ENCODE peak calls at places on chromosomes 12 and 14, in seven cellular contexts. H is mesendoderm, Q is H9, C is neuronal stem cell, A is IMR-90, K is mesenchymal stem cell, Z is H1. J is an unnamed sample.

GRCh38 chr14:72792051-72792788 is 101.7 kb downstream of the DPF3 start:
- DNase-seq in H (peak), Q (peak), C (peak), A (no peak), K (peak), Z (no peak), J (no peak)

GRCh38 chr14:44463386-44464004 is 43.6 kb downstream of the FSCB start:
- DNase-seq in H (no peak), Q (no peak), C (no peak), A (no peak), K (no peak), Z (no peak), J (no peak)

GRCh38 chr14:54902143-54902520 is 494 bp downstream of the GCH1 start:
- DNase-seq in H (peak), Q (peak), C (peak), A (peak), K (peak), Z (peak), J (peak)

GRCh38 chr14:21184252-21184651 is 28.4 kb upstream of the OR5AU1 start:
- DNase-seq in H (no peak), Q (no peak), C (no peak), A (no peak), K (no peak), Z (no peak), J (no peak)

GRCh38 chr14:76117789-76118188 is 33.9 kb upstream of the GPATCH2L start:
- DNase-seq in H (no peak), Q (no peak), C (no peak), A (no peak), K (no peak), Z (no peak), J (no peak)

GRCh38 chr12:117012189-117012805 is 86.9 kb downstream of the TESC start:
- DNase-seq in H (no peak), Q (no peak), C (no peak), A (peak), K (peak), Z (no peak), J (no peak)

GRCh38 chr12:18747960-18748359 is 10.0 kb downstream of the CAPZA3 start:
- DNase-seq in H (peak), Q (no peak), C (no peak), A (peak), K (peak), Z (no peak), J (peak)

GRCh38 chr12:53255993-53256392 is 12.1 kb upstream of the ESPL1 start:
- DNase-seq in H (no peak), Q (no peak), C (no peak), A (no peak), K (no peak), Z (no peak), J (no peak)

GRCh38 chr12:59005195-59005961 is 85.1 kb upstream of the LRIG3 start:
- DNase-seq in H (no peak), Q (no peak), C (no peak), A (peak), K (peak), Z (no peak), J (no peak)

GRCh38 chr12:27207626-27208413 is 36.3 kb upstream of the STK38L start:
- DNase-seq in H (no peak), Q (no peak), C (no peak), A (peak), K (no peak), Z (no peak), J (no peak)

GRCh38 chr12:66239295-66239694 is 50.3 kb downstream of the IRAK3 start:
- DNase-seq in H (peak), Q (no peak), C (no peak), A (no peak), K (no peak), Z (no peak), J (no peak)

GRCh38 chr14:55581011-55581806 is 1.2 kb downstream of the KTN1 start:
- DNase-seq in H (peak), Q (peak), C (no peak), A (no peak), K (peak), Z (peak), J (peak)

GRCh38 chr12:131123817-131124216 is 170.1 kb downstream of the ADGRD1 start:
- DNase-seq in H (no peak), Q (peak), C (no peak), A (no peak), K (no peak), Z (no peak), J (no peak)

GRCh38 chr12:130649646-130650045 is 66.5 kb downstream of the RIMBP2 start:
- DNase-seq in H (no peak), Q (no peak), C (no peak), A (no peak), K (no peak), Z (no peak), J (no peak)

GRCh38 chr12:81517296-81517695 is 241.9 kb downstream of the PPFIA2 start:
- DNase-seq in H (no peak), Q (no peak), C (no peak), A (no peak), K (no peak), Z (no peak), J (no peak)

GRCh38 chr12:81518638-81519037 is 240.5 kb downstream of the PPFIA2 start:
- DNase-seq in H (no peak), Q (no peak), C (no peak), A (no peak), K (no peak), Z (no peak), J (no peak)

GRCh38 chr12:81520064-81520945 is 238.8 kb downstream of the PPFIA2 start:
- DNase-seq in H (no peak), Q (no peak), C (no peak), A (no peak), K (peak), Z (no peak), J (no peak)
- H3K23ac ChIP-seq in H (no peak), Q (no peak), C (no peak), A (no peak), K (no peak), Z (no peak), J (peak)

GRCh38 chr12:132485619-132486018 is 4.3 kb upstream of the FBRSL1 start:
- DNase-seq in H (no peak), Q (no peak), C (no peak), A (no peak), K (no peak), Z (no peak), J (no peak)

GRCh38 chr12:132483208-132483607 is 6.7 kb upstream of the FBRSL1 start:
- DNase-seq in H (no peak), Q (no peak), C (no peak), A (no peak), K (no peak), Z (no peak), J (no peak)

GRCh38 chr12:132484891-132485441 is 5.0 kb upstream of the FBRSL1 start:
- DNase-seq in H (no peak), Q (no peak), C (no peak), A (no peak), K (no peak), Z (no peak), J (no peak)

GRCh38 chr12:132483612-132484011 is 6.3 kb upstream of the FBRSL1 start:
- DNase-seq in H (no peak), Q (no peak), C (no peak), A (no peak), K (no peak), Z (no peak), J (no peak)

DNA sequence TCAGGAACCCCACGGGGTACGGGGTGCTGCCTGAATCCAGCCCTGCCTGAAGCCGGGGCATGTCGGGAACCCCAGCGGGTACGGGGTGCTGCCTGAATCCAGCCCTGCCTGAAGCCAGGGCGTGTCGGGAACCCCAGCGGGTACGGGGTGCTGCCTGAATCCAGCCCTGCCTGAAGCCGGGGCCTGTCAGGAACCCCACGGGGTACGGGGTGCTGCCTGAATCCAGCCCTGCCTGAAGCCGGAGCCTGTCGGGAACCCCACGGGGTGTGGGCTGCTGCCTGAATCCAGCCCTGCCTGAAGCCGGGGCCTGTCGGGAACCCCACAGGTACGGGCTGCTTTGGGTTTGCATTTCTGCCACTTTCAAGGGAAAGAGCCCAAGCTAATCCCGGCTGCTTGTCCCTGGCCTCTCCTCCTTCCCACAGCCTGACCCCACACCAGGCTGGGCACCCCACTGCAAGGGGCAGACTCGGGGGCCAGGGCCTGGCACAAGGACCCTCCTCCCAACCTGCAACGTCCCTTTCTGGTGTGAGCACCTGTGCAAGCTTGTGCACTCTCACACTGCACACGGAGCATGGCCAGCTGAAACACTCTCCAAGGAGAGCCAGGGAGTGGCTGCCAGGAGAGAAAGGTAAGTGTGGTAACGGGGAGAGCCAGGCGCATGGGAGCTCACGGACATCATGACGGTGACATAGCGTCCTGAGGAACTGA is 5.6 kb upstream of the FBRSL1 start:
- DNase-seq in H (no peak), Q (no peak), C (no peak), A (no peak), K (no peak), Z (no peak), J (no peak)
- H2AK5ac ChIP-seq in H (no peak), Q (no peak), C (peak), A (no peak), K (no peak), Z (no peak), J (no peak)

GRCh38 chr14:104731249-104731924 is 7.4 kb downstream of the ADSS1 start:
- DNase-seq in H (peak), Q (peak), C (no peak), A (no peak), K (peak), Z (no peak), J (no peak)

GRCh38 chr14:104734051-104734587 is 10.1 kb downstream of the ADSS1 start:
- DNase-seq in H (no peak), Q (no peak), C (no peak), A (no peak), K (no peak), Z (no peak), J (no peak)

GRCh38 chr14:104731925-104732294 is 7.9 kb downstream of the ADSS1 start:
- DNase-seq in H (no peak), Q (no peak), C (no peak), A (no peak), K (no peak), Z (no peak), J (no peak)

GRCh38 chr14:104732931-104733681 is 9.1 kb downstream of the ADSS1 start:
- DNase-seq in H (no peak), Q (no peak), C (no peak), A (no peak), K (no peak), Z (no peak), J (no peak)

DNA sequence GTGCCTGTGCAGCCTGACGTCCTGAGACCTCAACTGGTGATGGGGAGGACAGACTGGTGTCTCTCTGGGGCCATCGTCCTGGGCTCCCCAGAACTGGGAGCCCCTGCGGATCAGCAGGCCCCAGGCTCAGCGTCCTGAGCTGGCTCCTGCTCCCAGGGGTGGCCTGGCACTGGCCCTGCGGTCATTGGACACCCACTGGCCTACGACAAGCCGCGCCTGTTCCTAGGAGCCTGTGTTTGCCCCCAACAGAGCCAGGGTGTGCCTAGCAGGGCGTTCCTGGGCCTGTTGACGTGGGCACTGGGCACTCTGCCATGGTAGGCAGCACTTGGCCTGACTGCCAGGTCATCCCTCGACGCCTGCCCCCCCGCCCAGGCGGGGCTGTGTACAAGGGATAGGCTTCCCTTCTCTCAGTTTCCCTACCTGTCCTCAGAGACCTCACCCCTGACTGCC is 8.4 kb downstream of the ADSS1 start:
- DNase-seq in H (no peak), Q (no peak), C (no peak), A (no peak), K (no peak), Z (no peak), J (no peak)
- H2BK120ac ChIP-seq in H (no peak), Q (no peak), C (no peak), A (no peak), K (peak), Z (no peak), J (no peak)

GRCh38 chr12:108304633-108305032 is 34.5 kb downstream of the CMKLR1 start:
- DNase-seq in H (peak), Q (peak), C (no peak), A (no peak), K (no peak), Z (no peak), J (peak)
- H3K23ac ChIP-seq in H (no peak), Q (no peak), C (no peak), A (no peak), K (no peak), Z (no peak), J (no peak)

GRCh38 chr12:115209230-115209629 is 525.3 kb upstream of the TBX3 start:
- DNase-seq in H (no peak), Q (no peak), C (no peak), A (no peak), K (peak), Z (no peak), J (no peak)
- H2AK5ac ChIP-seq in H (no peak), Q (no peak), C (no peak), A (no peak), K (no peak), Z (no peak), J (no peak)

DNA sequence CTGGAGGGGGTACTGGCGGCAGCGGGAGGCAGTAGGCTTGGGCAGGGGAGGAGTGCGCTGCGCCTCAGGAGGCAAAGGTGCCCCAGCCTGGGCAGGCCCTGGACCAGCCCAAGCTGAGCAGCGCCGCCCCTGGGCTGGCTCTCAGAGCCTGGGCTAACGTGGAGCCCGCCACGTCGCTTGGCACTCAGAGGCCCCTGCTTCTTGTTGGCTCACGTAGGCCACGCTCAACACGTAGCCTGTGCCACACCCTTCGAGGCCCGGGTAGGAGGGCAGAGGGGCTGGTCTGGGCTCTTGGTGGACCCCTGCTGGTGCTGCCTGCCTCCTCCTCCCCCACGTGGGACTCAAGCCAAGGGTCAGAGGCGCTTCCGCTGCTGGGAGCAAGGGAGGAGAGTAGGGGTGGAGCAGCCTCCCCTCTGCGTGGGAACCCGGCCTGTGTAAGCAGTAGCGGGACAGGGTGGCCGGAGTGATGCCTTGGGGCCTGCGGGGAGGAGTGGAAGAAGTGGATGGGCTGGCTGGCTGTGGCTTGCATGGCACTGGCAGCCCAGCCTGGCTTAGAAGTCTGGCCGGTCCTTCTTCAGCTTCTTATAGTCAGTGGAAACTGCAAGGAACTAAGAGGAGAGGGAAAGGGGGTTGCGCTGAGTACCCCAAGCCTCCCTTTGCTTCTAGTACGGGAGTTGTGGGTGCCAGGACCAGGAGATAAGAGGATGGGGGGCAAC is 5.7 kb downstream of the SHMT2 start:
- DNase-seq in H (peak), Q (peak), C (no peak), A (peak), K (peak), Z (peak), J (no peak)
- H2BK120ac ChIP-seq in H (no peak), Q (no peak), C (no peak), A (no peak), K (no peak), Z (no peak), J (no peak)

GRCh38 chr12:92044435-92044834 is 101.2 kb downstream of the BTG1 start:
- DNase-seq in H (no peak), Q (no peak), C (no peak), A (no peak), K (no peak), Z (no peak), J (no peak)

GRCh38 chr12:92049403-92049802 is 96.2 kb downstream of the BTG1 start:
- DNase-seq in H (no peak), Q (no peak), C (no peak), A (no peak), K (no peak), Z (no peak), J (no peak)

GRCh38 chr12:92047058-92047826 is 98.4 kb downstream of the BTG1 start:
- DNase-seq in H (no peak), Q (no peak), C (no peak), A (peak), K (no peak), Z (no peak), J (no peak)

GRCh38 chr12:92045852-92046251 is 99.8 kb downstream of the BTG1 start:
- DNase-seq in H (no peak), Q (no peak), C (no peak), A (no peak), K (no peak), Z (no peak), J (no peak)

GRCh38 chr12:92046557-92046956 is 99.1 kb downstream of the BTG1 start:
- DNase-seq in H (no peak), Q (no peak), C (no peak), A (no peak), K (no peak), Z (no peak), J (no peak)
- H3K23ac ChIP-seq in H (no peak), Q (no peak), C (no peak), A (no peak), K (no peak), Z (no peak), J (no peak)

GRCh38 chr14:60915781-60916180 is 65.1 kb downstream of the TRMT5 start:
- DNase-seq in H (peak), Q (no peak), C (no peak), A (peak), K (no peak), Z (no peak), J (no peak)
- H2AK5ac ChIP-seq in H (no peak), Q (no peak), C (no peak), A (no peak), K (no peak), Z (no peak), J (no peak)

J was measured in trophoblast cell.